ENCODE peak calls at places on chromosomes 4 and X, in five cellular contexts. A is Calu3, Q is bronchial epithelial cell, F is dorsolateral prefrontal cortex, E is adrenal gland. X is an unnamed sample.

GRCh38 chr4:98260047-98260578 is 1.1 kb upstream of the RAP1GDS1 start:
- DNase-seq in F (no peak), E (peak; percentile 69), Q (peak; percentile 22), A (peak; percentile 45), X (no peak)

GRCh38 chr4:84681488-84682274 is 98.8 kb downstream of the CDS1 start:
- DNase-seq in A (no peak), F (peak; percentile 45), Q (peak; percentile 48), E (no peak), X (no peak)

GRCh38 chr4:20299515-20299914 is 47.8 kb downstream of the SLIT2 start:
- DNase-seq in A (peak; percentile 11), Q (no peak), F (no peak), E (no peak), X (no peak)

GRCh38 chrX:18945488-18945887 is 38.4 kb downstream of the PHKA2 start:
- DNase-seq in F (no peak), A (no peak), Q (no peak), E (no peak), X (no peak)

GRCh38 chr4:10746371-10747143 is 62.0 kb upstream of the CLNK start:
- DNase-seq in F (no peak), E (no peak), Q (no peak), A (no peak), X (no peak)

GRCh38 chr4:155433636-155434360 is 57.0 kb upstream of the MAP9 start:
- DNase-seq in F (no peak), E (no peak), A (no peak), Q (peak; percentile 99), X (no peak)

GRCh38 chr4:176872461-176872860 is 79.7 kb upstream of the VEGFC start:
- DNase-seq in F (no peak), A (no peak), Q (no peak), E (no peak), X (no peak)

GRCh38 chr4:183757105-183757504 is 98.0 kb downstream of the TRAPPC11 start:
- DNase-seq in F (no peak), A (no peak), E (no peak), Q (peak; percentile 29), X (no peak)

GRCh38 chrX:71671043-71671829 is 3.9 kb downstream of the LOC101059915 start:
- DNase-seq in E (no peak), A (no peak), F (no peak), Q (peak; percentile 47), X (no peak)

GRCh38 chr4:19776021-19776459 is 475.7 kb upstream of the SLIT2 start:
- DNase-seq in E (peak; percentile 80), Q (peak; percentile 97), F (no peak), A (peak; percentile 47), X (no peak)

GRCh38 chr4:25299476-25300203 is 12.9 kb upstream of the ZCCHC4 start:
- DNase-seq in Q (peak; percentile 68), E (no peak), F (no peak), A (peak; percentile 75), X (no peak)

GRCh38 chr4:88177981-88178632 is 19.7 kb upstream of the ABCG2 start:
- DNase-seq in E (no peak), Q (peak; percentile 93), F (no peak), A (peak; percentile 50), X (no peak)

GRCh38 chr4:113831469-113831868 is 69.9 kb upstream of the CAMK2D start:
- DNase-seq in E (no peak), Q (no peak), F (no peak), A (no peak), X (no peak)

GRCh38 chrX:149940015-149940716 is 1.9 kb upstream of the EOLA2 start:
- DNase-seq in E (peak; percentile 98), Q (peak; percentile 90), A (peak; percentile 93), F (peak; percentile 85), X (peak; percentile 96)
- TF ChIP-seq CTCF in E (peak; percentile 69), Q (no peak), A (peak; percentile 43), F (peak; percentile 40), X (no peak)

DNA sequence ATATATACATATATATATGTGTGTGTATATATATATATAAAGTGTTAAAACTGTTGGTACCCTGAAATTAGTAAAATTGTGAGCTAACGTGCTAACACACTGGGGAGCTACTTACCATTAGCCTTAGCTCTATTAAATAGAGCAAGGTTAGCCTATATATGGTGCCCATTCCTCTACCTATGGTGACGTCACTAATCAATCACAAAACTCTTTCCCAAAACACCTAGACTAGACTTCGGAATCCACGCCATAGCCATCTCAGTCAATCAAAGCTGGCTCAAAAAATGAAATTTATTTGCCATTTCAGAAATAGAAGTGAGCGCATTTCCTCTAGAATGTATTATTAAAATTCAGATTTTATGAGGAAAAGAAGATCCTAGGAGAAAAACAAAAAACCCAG is 229.0 kb upstream of the TENM3 start:
- DNase-seq in A (no peak), Q (no peak), E (no peak), F (no peak), X (no peak)
- TF ChIP-seq CTCF in A (no peak), Q (no peak), E (no peak), F (no peak), X (no peak)

DNA sequence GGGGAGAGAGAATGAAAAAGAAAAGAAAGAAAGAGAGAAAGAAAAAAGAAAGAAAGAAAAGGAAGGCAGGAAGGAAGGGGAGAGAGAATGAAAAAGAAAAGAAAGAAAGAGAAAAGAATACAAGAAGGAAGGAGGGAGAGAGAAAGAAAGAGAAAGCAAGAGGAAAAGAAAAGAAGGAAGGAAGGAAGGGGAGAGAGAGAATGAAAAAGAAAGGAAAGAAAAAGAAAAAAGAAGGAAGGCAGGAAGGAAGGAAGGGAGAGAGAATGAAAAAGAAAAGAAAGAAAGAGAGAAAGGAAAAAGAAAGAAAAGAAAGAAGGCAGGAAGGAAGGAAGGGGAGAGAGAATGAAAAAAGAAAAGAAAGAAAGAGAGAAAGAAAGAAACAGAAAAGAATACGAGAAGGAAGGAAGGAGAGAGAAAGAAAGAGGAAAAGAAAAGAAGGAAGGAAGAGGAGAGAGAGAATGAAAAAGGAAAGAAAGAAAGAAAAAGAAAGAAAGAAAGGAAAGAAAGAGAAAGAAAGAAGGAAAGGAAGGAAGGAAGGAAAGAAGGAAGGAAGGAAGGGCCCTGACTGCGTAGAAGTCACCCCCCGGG is 15.1 kb upstream of the P2RY8 start:
- DNase-seq in Q (no peak), F (no peak), E (no peak), A (no peak), X (no peak)
- TF ChIP-seq CTCF in Q (no peak), F (no peak), E (no peak), A (no peak), X (no peak)

GRCh38 chr4:170008376-170008775 is 17.8 kb downstream of the MFAP3L start:
- DNase-seq in A (peak; percentile 30), F (no peak), E (no peak), Q (no peak), X (no peak)
- TF ChIP-seq CTCF in A (no peak), F (no peak), E (no peak), Q (no peak), X (no peak)

GRCh38 chr4:7450775-7451433 is 16.2 kb upstream of the PSAPL1 start:
- DNase-seq in F (no peak), A (no peak), E (no peak), Q (no peak), X (no peak)
- TF ChIP-seq CTCF in F (no peak), A (no peak), E (no peak), Q (no peak), X (no peak)

GRCh38 chrX:108696690-108697089 is 39.7 kb downstream of the IRS4 start:
- DNase-seq in E (no peak), A (no peak), Q (peak; percentile 49), F (no peak), X (no peak)

GRCh38 chrX:108704839-108705238 is 31.5 kb downstream of the IRS4 start:
- DNase-seq in F (no peak), A (no peak), Q (peak; percentile 78), E (no peak), X (no peak)

GRCh38 chrX:108701633-108702032 is 34.7 kb downstream of the IRS4 start:
- DNase-seq in A (no peak), E (no peak), Q (peak; percentile 8), F (no peak), X (no peak)

GRCh38 chrX:108699368-108699767 is 37.0 kb downstream of the IRS4 start:
- DNase-seq in E (no peak), Q (peak; percentile 45), A (no peak), F (no peak), X (no peak)
- TF ChIP-seq CTCF in E (peak; percentile 35), Q (peak; percentile 28), A (no peak), F (peak; percentile 64), X (peak; percentile 57)

DNA sequence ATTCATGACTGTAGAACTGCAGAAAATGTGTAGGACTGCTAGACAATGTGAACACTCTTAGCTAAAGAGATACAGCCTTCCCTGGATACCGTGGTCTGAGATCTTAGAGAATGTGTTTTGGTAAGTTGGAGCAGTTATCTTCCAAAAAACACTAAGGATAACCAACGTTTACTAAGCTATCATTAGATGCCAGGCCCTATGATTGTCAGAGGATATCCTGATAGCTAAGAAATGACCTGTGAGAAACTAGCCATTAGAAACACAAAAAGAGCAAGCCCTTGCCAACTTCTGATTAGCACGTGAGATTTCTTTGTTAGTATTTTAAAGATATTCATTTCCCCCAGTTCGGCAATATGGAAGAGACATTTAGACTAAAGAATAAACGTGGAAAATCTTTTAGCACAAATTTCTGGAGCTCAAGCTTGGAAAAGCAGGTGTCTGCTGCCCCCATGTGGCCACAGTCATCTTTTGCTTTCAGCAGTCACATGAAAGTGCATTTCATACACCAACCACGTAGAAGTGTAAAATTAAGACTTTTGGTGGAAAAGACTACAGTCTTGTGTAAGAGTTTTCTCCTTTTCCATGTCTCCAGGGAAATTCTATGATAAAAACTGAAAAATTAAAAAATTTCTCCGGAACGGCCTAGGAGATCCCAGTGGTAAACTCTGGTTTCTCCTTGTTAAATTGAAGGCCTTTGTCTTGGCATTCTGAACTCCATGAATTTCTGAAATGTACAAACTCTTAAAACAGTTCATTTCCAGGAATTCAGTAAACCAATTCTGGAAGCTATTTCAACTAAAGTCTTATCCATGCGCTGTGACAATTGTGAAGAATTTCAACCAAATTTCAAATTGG is 136.4 kb downstream of the ZNF674 start:
- DNase-seq in E (peak; percentile 87), A (peak; percentile 75), F (peak; percentile 81), Q (peak; percentile 48), X (no peak)
- TF ChIP-seq CTCF in E (peak; percentile 81), A (peak; percentile 64), F (peak; percentile 98), Q (peak; percentile 48), X (peak; percentile 91)

GRCh38 chrX:119189115-119189514 is 47.0 kb upstream of the PGRMC1 start:
- DNase-seq in A (no peak), Q (no peak), E (no peak), F (no peak), X (no peak)
- TF ChIP-seq CTCF in A (no peak), Q (no peak), E (no peak), F (no peak), X (no peak)

X was measured in osteocyte.